ENCODE peak calls at places on chromosomes 11 and 22, in seven cellular contexts. R, V, C, A, Z, N and T are unnamed samples.
A peak's percentile ranks its signal among the peaks of the same experiment; 100 is the strongest.

GRCh38 chr11:8732276-8732675 is 49.7 kb downstream of the RPL27A start:
- DNase-seq in N (no peak), C (no peak), Z (no peak), R (no peak), V (no peak), A (no peak), T (peak; percentile 74)

GRCh38 chr11:91173701-91174100 is 950.9 kb upstream of the CHORDC1 start:
- DNase-seq in A (no peak), V (no peak), R (no peak), N (peak; percentile 34), Z (no peak), C (no peak), T (no peak)

GRCh38 chr11:47565340-47566165 is at the start of gene PTPMT1:
- DNase-seq in V (peak; percentile 80), N (peak; percentile 72), C (no peak), A (peak; percentile 79), R (peak; percentile 84), Z (peak; percentile 84), T (peak; percentile 95)

GRCh38 chr11:65141896-65142494 is 7.7 kb upstream of the SYVN1 start:
- DNase-seq in V (peak; percentile 74), N (no peak), Z (no peak), C (no peak), A (no peak), R (no peak), T (no peak)

GRCh38 chr22:37462426-37462825 is 23.8 kb downstream of the MFNG start:
- DNase-seq in R (no peak), N (no peak), Z (no peak), C (no peak), V (no peak), A (no peak), T (no peak)

GRCh38 chr11:119107538-119108150 is 500 bp downstream of the C2CD2L start:
- DNase-seq in V (no peak), A (no peak), Z (no peak), C (no peak), R (no peak), N (no peak), T (peak; percentile 92)

GRCh38 chr11:37141707-37142106 is 543.7 kb upstream of the RAG2 start:
- DNase-seq in V (peak; percentile 44), C (no peak), A (peak; percentile 4), N (no peak), Z (no peak), R (no peak), T (no peak)

GRCh38 chr11:117928818-117929567 is at the start of gene TMPRSS13:
- DNase-seq in N (no peak), R (peak; percentile 61), V (no peak), A (no peak), C (no peak), Z (no peak), T (no peak)

GRCh38 chr11:18540207-18541009 is 13.7 kb upstream of the TSG101 start:
- DNase-seq in N (peak; percentile 6), A (peak; percentile 20), R (no peak), V (no peak), Z (no peak), C (peak; percentile 10), T (no peak)

GRCh38 chr11:65973439-65974110 is 12.0 kb downstream of the SART1 start:
- DNase-seq in V (no peak), R (no peak), N (peak; percentile 58), A (no peak), Z (no peak), C (no peak), T (peak; percentile 93)

DNA sequence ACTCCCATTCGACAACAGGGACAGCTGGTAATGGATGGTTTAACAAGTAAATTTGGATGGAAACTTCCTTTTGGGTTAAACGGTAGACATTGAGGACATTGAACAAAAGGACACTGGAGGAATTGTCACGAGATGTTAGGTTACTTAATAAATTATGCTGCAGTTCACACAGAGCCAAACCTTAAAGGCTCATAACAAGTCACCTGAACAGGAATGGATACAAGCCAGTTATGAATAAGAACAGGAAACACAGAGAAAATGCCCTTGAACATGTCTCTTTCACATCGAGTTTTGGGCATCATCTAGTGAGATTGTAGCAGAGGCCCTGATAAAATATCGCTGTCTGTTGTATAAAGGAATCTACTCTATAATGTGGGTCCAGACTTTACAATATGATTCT is 65.6 kb downstream of the CD44 start:
- DNase-seq in Z (no peak), R (no peak), N (no peak), C (no peak), A (no peak), V (no peak), T (no peak)
- H3K27ac ChIP-seq in Z (no peak overlapping the region), R (peak overlapping the region; percentile 37), N (no peak overlapping the region), C (peak overlapping the region; percentile 70), A (no peak overlapping the region), V (no peak overlapping the region), T (no peak overlapping the region)

GRCh38 chr22:19776433-19777031 is 16.0 kb downstream of the TBX1 start:
- DNase-seq in V (no peak), C (no peak), R (no peak), Z (no peak), A (no peak), N (no peak), T (peak; percentile 50)
- H3K27me3 ChIP-seq in V (no peaks in the 10 kb centered on the region), C (no peaks in the 10 kb centered on the region), R (no peaks in the 10 kb centered on the region), Z (no peaks in the 10 kb centered on the region), A (peaks cover 54% of the 10 kb centered on the region), N (peaks cover 12% of the 10 kb centered on the region), T (peaks cover 12% of the 10 kb centered on the region)

GRCh38 chr11:110710520-110711381 is 1.5 kb downstream of the ARHGAP20 start:
- DNase-seq in Z (peak; percentile 21), N (peak; percentile 43), A (peak; percentile 52), V (peak; percentile 80), R (peak; percentile 53), C (no peak), T (peak; percentile 84)

GRCh38 chr11:110711776-110712642 is at the start of gene ARHGAP20:
- DNase-seq in V (peak; percentile 83), Z (peak; percentile 78), N (peak; percentile 69), C (no peak), R (peak; percentile 65), A (peak; percentile 83), T (peak; percentile 95)

GRCh38 chr11:110713469-110713776 is 1.2 kb upstream of the ARHGAP20 start:
- DNase-seq in N (no peak), V (no peak), A (no peak), C (no peak), Z (no peak), R (no peak), T (no peak)

GRCh38 chr11:110712643-110713468 is 619 bp upstream of the ARHGAP20 start:
- DNase-seq in N (peak; percentile 47), C (no peak), Z (peak; percentile 38), R (peak; percentile 8), A (peak; percentile 74), V (peak; percentile 58), T (peak; percentile 92)

GRCh38 chr11:110711448-110711775 is 825 bp downstream of the ARHGAP20 start:
- DNase-seq in R (no peak), A (no peak), N (no peak), Z (no peak), C (no peak), V (peak; percentile 40), T (no peak)
- H3K27ac ChIP-seq in R (no peak overlapping the region), A (no peak overlapping the region), N (peak overlapping the region; percentile 55), Z (peak overlapping the region; percentile 19), C (no peak overlapping the region), V (peak overlapping the region; percentile 68), T (no peak overlapping the region)

DNA sequence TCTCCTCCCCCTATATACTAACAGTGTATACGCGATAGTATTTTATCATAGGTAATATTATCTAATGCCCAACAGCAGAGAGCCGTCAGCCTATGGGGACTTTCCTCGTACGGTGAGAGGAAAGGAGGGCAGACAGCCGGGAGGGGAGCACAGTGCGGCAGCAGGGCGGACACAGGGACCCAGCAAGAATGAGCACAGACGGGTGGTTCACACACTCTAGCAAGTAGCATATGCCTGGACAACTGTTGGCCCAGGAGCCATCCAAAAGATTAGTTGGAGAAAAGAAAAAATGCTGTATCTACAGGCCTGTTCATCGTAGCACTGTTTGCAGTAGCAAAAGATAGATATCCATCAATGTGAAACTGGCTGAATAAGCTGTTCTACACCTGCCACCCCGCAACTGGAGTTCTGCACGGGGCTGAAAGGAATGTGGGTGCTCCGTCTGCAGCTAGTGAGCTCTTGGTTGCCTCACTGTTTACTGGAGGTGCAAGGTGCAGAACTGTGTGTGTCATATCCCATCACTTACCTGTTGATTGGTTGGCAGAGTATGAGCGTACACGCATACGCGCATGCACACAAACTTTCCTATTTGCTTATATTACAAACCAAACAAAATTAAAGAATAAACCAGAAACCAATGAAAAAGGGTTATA is 324.3 kb downstream of the TBC1D22A start:
- DNase-seq in C (no peak), A (no peak), Z (no peak), R (peak; percentile 57), N (no peak), V (no peak), T (peak; percentile 46)
- H3K27me3 ChIP-seq in C (no peaks in the 10 kb centered on the region), A (no peaks in the 10 kb centered on the region), Z (no peaks in the 10 kb centered on the region), R (no peaks in the 10 kb centered on the region), N (no peaks in the 10 kb centered on the region), V (no peaks in the 10 kb centered on the region), T (no peaks in the 10 kb centered on the region)

GRCh38 chr11:128692750-128693578 is 908 bp upstream of the FLI1 start:
- DNase-seq in A (peak; percentile 71), C (no peak), Z (no peak), N (peak; percentile 39), R (no peak), V (peak; percentile 56), T (peak; percentile 96)

GRCh38 chr11:128695539-128696221 is 1.8 kb downstream of the FLI1 start:
- DNase-seq in Z (no peak), C (no peak), A (peak; percentile 73), V (no peak), R (no peak), N (no peak), T (peak; percentile 51)

GRCh38 chr11:128694618-128695481 is 978 bp downstream of the FLI1 start:
- DNase-seq in V (no peak), C (no peak), R (no peak), A (no peak), N (peak; percentile 41), Z (no peak), T (peak; percentile 85)

GRCh38 chr11:128697645-128698174 is 3.8 kb downstream of the FLI1 start:
- DNase-seq in N (peak; percentile 50), Z (no peak), C (no peak), R (no peak), V (no peak), A (no peak), T (no peak)

DNA sequence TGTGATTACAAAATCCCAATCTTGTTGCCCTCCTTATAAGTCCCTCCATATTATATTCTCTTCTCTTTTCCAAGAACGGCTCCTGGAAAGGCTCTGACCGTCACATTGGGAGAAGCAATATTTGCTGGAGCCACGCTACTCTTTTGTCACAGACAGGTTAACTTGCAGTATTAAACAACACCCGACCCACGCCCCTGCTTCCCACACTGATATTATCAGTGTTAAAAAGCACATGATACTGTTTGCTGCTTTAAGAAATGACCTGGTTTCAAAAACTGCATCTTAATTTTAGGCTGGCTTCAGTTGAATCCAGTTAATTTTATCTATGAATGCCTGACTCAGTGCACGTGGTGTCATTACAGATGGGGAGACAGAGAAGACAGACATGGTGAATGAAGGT is 3.1 kb downstream of the FLI1 start:
- DNase-seq in Z (no peak), R (no peak), N (no peak), C (no peak), V (no peak), A (no peak), T (no peak)
- H3K27ac ChIP-seq in Z (no peak overlapping the region), R (no peak overlapping the region), N (no peak overlapping the region), C (no peak overlapping the region), V (no peak overlapping the region), A (no peak overlapping the region), T (no peak overlapping the region)